ENCODE peak calls at places on chromosomes 6 and 20, in seven cellular contexts. N, M, G, R, I, C and Q are unnamed samples.

GRCh38 chr6:36333889-36334288 is 2.8 kb downstream of the BNIP5 start:
- DNase-seq in N (no peak), M (no peak), G (peak), R (no peak), I (no peak), C (peak), Q (no peak)

GRCh38 chr20:33827109-33827508 is 16.0 kb downstream of the CHMP4B start:
- DNase-seq in N (no peak), M (no peak), G (no peak), R (no peak), I (no peak), C (no peak), Q (no peak)

GRCh38 chr6:37049990-37050853 is 44.8 kb downstream of the FGD2 start:
- DNase-seq in N (no peak), M (no peak), G (no peak), R (no peak), I (peak), C (no peak), Q (no peak)

GRCh38 chr6:45436544-45437440 is 59.1 kb upstream of the SUPT3H start:
- DNase-seq in N (peak), M (no peak), G (peak), R (peak), I (no peak), C (no peak), Q (no peak)

GRCh38 chr6:104402572-104402971 is 457.1 kb downstream of the HACE1 start:
- DNase-seq in N (no peak), M (no peak), G (no peak), R (no peak), I (no peak), C (no peak), Q (no peak)

GRCh38 chr6:105135907-105136432 is 43.8 kb downstream of the POPDC3 start:
- DNase-seq in N (peak), M (no peak), G (peak), R (peak), I (no peak), C (peak), Q (no peak)

GRCh38 chr6:16969699-16970695 is 131.9 kb upstream of the STMND1 start:
- DNase-seq in N (no peak), M (peak), G (no peak), R (no peak), I (no peak), C (no peak), Q (no peak)

GRCh38 chr6:42095776-42096541 is 45.6 kb downstream of the TAF8 start:
- DNase-seq in N (no peak), M (peak), G (no peak), R (no peak), I (no peak), C (peak), Q (no peak)

GRCh38 chr6:7887278-7887991 is 23.2 kb downstream of the TXNDC5 start:
- DNase-seq in N (no peak), M (no peak), G (no peak), R (no peak), I (no peak), C (no peak), Q (no peak)

GRCh38 chr20:63472862-63473390 is 471 bp upstream of the KCNQ2 start:
- DNase-seq in N (no peak), M (no peak), G (no peak), R (no peak), I (no peak), C (no peak), Q (no peak)

GRCh38 chr6:26568601-26569432 is 27.9 kb upstream of the ABT1 start:
- DNase-seq in N (peak), M (peak), G (peak), R (peak), I (peak), C (peak), Q (peak)
- TF ChIP-seq CTCF in N (peak), M (peak), G (no peak), R (peak), I (peak), C (peak), Q (no peak)

DNA sequence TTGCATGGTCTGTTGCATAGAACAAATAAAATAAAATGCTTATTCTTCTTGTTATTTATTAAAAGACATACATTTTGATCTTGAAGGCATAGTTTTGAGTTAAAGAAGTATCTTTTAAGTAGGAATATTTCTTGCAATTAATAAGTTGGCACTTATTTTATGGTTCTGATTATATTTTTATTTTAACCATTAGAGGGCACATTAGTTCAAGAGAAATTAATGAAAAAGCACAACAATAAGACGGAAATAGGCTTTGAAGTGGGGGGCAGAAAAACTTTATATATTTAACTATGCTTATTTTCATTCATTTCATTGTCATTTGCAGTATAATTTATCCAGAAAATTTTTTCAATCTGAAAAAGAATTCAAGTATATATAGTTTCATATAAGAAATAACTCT is 44.2 kb upstream of the MAP3K7 start:
- DNase-seq in N (no peak), M (no peak), G (no peak), R (no peak), I (no peak), C (no peak), Q (no peak)
- TF ChIP-seq CTCF in N (no peak), M (no peak), G (no peak), R (no peak), I (no peak), C (peak), Q (no peak)

GRCh38 chr6:169932491-169932890 is 181.1 kb downstream of the ERMARD start:
- DNase-seq in N (no peak), M (no peak), G (no peak), R (no peak), I (no peak), C (no peak), Q (peak)

GRCh38 chr6:169933839-169934698 is 182.6 kb downstream of the ERMARD start:
- DNase-seq in N (no peak), M (no peak), G (no peak), R (no peak), I (no peak), C (no peak), Q (no peak)

GRCh38 chr6:169933251-169933821 is 181.9 kb downstream of the ERMARD start:
- DNase-seq in N (no peak), M (no peak), G (no peak), R (no peak), I (no peak), C (no peak), Q (no peak)

GRCh38 chr6:169931223-169931760 is 179.9 kb downstream of the ERMARD start:
- DNase-seq in N (no peak), M (no peak), G (no peak), R (no peak), I (no peak), C (no peak), Q (no peak)

DNA sequence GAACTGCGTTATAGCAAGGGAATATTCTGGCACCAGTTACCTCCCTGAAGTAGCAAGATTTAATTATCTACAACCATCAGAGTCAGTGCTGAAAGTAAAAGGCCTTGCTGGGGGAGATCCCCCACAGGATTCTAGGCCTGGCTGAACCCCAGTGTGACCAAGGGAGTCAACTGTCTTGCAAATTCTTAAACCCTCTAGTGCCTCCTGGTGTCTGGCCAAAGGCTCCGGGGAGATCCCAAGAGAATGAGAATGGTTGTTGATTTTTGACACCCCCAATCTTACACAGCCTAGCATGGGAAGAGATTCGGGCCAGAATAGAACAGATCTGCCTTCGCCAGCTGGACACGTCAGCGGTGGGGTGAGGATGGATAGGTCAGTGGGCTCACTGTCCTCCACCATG is 179.4 kb downstream of the ERMARD start:
- DNase-seq in N (no peak), M (no peak), G (no peak), R (no peak), I (no peak), C (peak), Q (no peak)
- TF ChIP-seq CTCF in N (no peak), M (no peak), G (no peak), R (no peak), I (no peak), C (peak), Q (no peak)

GRCh38 chr6:13357551-13358075 is 29.3 kb upstream of the TBC1D7 start:
- DNase-seq in N (peak), M (no peak), G (peak), R (no peak), I (no peak), C (peak), Q (no peak)
- TF ChIP-seq CTCF in N (peak), M (peak), G (no peak), R (peak), I (no peak), C (no peak), Q (no peak)

DNA sequence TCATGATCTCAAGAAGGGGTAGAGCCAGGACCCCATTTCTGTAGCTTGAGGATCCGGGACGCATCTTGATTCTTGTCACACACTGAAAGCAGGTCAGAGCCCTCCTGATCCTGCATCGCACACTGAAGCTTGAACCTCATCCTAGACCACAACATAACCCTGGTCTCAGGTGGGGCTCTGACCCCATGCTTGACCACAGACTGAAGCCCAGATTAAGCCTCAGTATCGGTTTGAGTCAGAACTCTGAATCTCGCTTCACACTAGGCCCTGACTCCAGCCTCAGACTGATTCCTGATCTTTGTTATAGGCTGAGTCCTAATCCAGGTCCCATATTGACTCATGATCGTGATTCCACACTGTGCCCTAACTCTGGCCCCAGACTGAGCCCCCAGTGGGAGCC is 8.5 kb upstream of the RSPO4 start:
- DNase-seq in N (no peak), M (no peak), G (no peak), R (no peak), I (peak), C (no peak), Q (no peak)
- TF ChIP-seq CTCF in N (no peak), M (no peak), G (no peak), R (no peak), I (no peak), C (no peak), Q (no peak)